ENCODE peak calls at places on chromosomes 4 and X, in nine cellular contexts. T, Z, L, F, V, J, X, S and H are unnamed samples.

GRCh38 chrX:78886550-78886949 is 58.6 kb upstream of the P2RY10 start:
- DNase-seq in Z (no peak), L (peak), S (no peak), V (no peak), J (no peak), X (no peak), F (no peak), T (no peak), H (no peak)

GRCh38 chr4:176342384-176342783 is 22.6 kb downstream of the SPCS3 start:
- DNase-seq in J (no peak), L (no peak), Z (no peak), F (no peak), S (no peak), T (no peak), V (peak), X (no peak), H (no peak)

GRCh38 chr4:120049732-120050494 is 16.7 kb downstream of the MAD2L1 start:
- DNase-seq in S (peak), J (peak), L (peak), T (peak), Z (peak), X (peak), F (peak), V (no peak), H (peak)

GRCh38 chrX:117645639-117646038 is 471.0 kb downstream of the KLHL13 start:
- DNase-seq in X (no peak), J (no peak), L (no peak), T (no peak), V (no peak), Z (no peak), S (no peak), F (no peak), H (no peak)

GRCh38 chr4:54571762-54572542 is 85.8 kb upstream of the KIT start:
- DNase-seq in F (no peak), L (no peak), Z (no peak), X (no peak), S (no peak), T (no peak), V (no peak), J (no peak), H (no peak)

GRCh38 chr4:185215261-185215660 is 5.9 kb downstream of the SNX25 start:
- DNase-seq in L (no peak), X (no peak), S (no peak), T (no peak), F (no peak), V (no peak), J (no peak), Z (no peak), H (no peak)

GRCh38 chrX:153562546-153562945 is 36.4 kb downstream of the CCNQ start:
- DNase-seq in V (no peak), S (no peak), J (no peak), F (no peak), Z (no peak), T (no peak), L (no peak), X (no peak), H (no peak)

GRCh38 chr4:13829457-13829856 is 201.9 kb upstream of the BOD1L1 start:
- DNase-seq in T (no peak), V (no peak), X (no peak), L (no peak), J (no peak), F (no peak), Z (no peak), S (no peak), H (no peak)

GRCh38 chr4:7423801-7424552 is 10.8 kb downstream of the PSAPL1 start:
- DNase-seq in S (peak), L (no peak), J (no peak), F (peak), X (peak), V (peak), T (no peak), Z (no peak), H (peak)

GRCh38 chr4:163167333-163167626 is 590 bp upstream of the NAF1 start:
- DNase-seq in L (no peak), J (no peak), X (no peak), V (no peak), F (no peak), S (no peak), Z (no peak), T (peak), H (no peak)

GRCh38 chr4:159193256-159193655 is 90.4 kb downstream of the RAPGEF2 start:
- DNase-seq in Z (no peak), X (no peak), S (no peak), J (no peak), V (no peak), F (no peak), T (no peak), L (no peak), H (no peak)
- H3K4me3 ChIP-seq in Z (no peak), X (no peak), S (no peak), J (no peak), V (no peak), F (no peak), T (no peak), L (no peak), H (no peak)

GRCh38 chrX:137549846-137550534 is 15.9 kb upstream of the ZIC3 start:
- DNase-seq in F (no peak), Z (no peak), X (no peak), J (no peak), S (no peak), L (no peak), T (no peak), V (no peak), H (no peak)

GRCh38 chrX:137547291-137547690 is 18.6 kb upstream of the ZIC3 start:
- DNase-seq in J (no peak), L (peak), T (no peak), X (no peak), F (no peak), V (no peak), S (no peak), Z (no peak), H (no peak)

GRCh38 chrX:137548261-137548660 is 17.7 kb upstream of the ZIC3 start:
- DNase-seq in F (no peak), Z (no peak), T (no peak), X (no peak), V (no peak), S (no peak), L (no peak), J (no peak), H (no peak)

GRCh38 chrX:137550561-137551305 is 15.2 kb upstream of the ZIC3 start:
- DNase-seq in T (no peak), L (no peak), F (no peak), V (no peak), X (no peak), Z (no peak), S (no peak), J (no peak), H (no peak)

GRCh38 chrX:137549073-137549472 is 16.9 kb upstream of the ZIC3 start:
- DNase-seq in F (no peak), V (no peak), T (no peak), L (no peak), Z (no peak), J (no peak), S (no peak), X (no peak), H (no peak)
- H3K4me3 ChIP-seq in F (no peak), V (no peak), T (no peak), L (no peak), Z (no peak), J (no peak), S (no peak), X (no peak), H (no peak)

DNA sequence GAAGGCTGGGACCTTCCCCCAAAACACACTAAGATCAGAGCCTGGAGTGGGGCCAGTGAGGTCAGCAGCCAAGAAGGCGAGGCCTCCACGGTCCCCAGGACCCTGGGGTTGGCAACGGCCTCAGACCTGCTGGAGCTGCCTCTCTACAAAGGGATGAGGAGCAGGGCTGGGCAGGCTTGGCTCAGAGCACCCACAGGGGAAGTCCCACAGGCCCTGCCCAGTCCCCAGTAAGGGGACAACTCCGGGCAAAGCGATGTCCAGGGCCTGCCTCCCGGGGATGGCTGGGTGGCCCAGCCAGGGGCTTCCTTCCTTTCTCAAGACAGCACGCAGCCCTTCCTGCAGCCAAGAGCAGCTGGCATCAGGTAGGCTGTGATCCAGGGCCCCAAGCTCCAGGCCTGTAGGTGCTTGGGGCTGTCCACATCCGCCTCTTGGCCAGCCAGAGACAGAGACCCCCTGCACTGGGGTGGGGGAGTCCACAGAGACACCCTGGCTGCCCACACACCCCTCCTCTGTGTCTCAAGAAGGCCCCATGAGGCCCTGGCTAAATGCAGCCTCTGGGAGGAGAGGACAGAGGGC is 5.7 kb downstream of the MXD4 start:
- DNase-seq in S (peak), T (no peak), X (peak), L (no peak), J (no peak), Z (no peak), V (peak), F (peak), H (peak)
- H3K4me3 ChIP-seq in S (peak), T (no peak), X (peak), L (no peak), J (no peak), Z (no peak), V (no peak), F (no peak), H (no peak)

GRCh38 chrX:46575991-46576392 is 2.4 kb downstream of the CHST7 start:
- DNase-seq in J (no peak), X (peak), S (no peak), T (peak), Z (no peak), F (peak), L (no peak), V (no peak), H (no peak)
- H3K4me3 ChIP-seq in J (peak), X (peak), S (peak), T (peak), Z (peak), F (peak), L (no peak), V (peak), H (peak)